ENCODE peak calls at places on chromosome 2, in nine cellular contexts. O is cardiac muscle cell; L is CD8-positive, alpha-beta memory T cell; X is heart right ventricle; B is mammary epithelial cell; F is fibroblast of lung; S is NT2/D1; K is GM23248; Z is neuronal stem cell. A is an unnamed sample. For H3K9me3, the result is how much of the 10 kb centered on the place peaks cover.

GRCh38 chr2:85133751-85134254 is 611 bp downstream of the TCF7L1 start:
- DNase-seq in Z (peak), O (peak), F (peak), K (peak), X (peak), L (no peak), S (no peak), B (peak), A (no peak)

GRCh38 chr2:66587216-66587615 is 152.3 kb downstream of the MEIS1 start:
- DNase-seq in X (no peak), K (peak), Z (no peak), O (peak), B (peak), L (no peak), F (no peak), S (no peak), A (peak)

GRCh38 chr2:201517094-201517493 is 65.6 kb downstream of the STRADB start:
- DNase-seq in L (no peak), O (no peak), Z (no peak), F (no peak), K (no peak), S (no peak), X (no peak), B (peak), A (no peak)

GRCh38 chr2:121046335-121046734 is 238.7 kb downstream of the TFCP2L1 start:
- DNase-seq in K (peak), X (no peak), F (no peak), B (peak), Z (no peak), S (no peak), L (no peak), O (no peak), A (no peak)

GRCh38 chr2:42183775-42184174 is 14.6 kb downstream of the EML4 start:
- DNase-seq in O (no peak), F (no peak), L (no peak), K (no peak), B (no peak), Z (no peak), S (no peak), X (no peak), A (no peak)

GRCh38 chr2:128485761-128486639 is 167.3 kb upstream of the HS6ST1 start:
- DNase-seq in L (no peak), K (no peak), B (no peak), X (no peak), O (no peak), S (no peak), F (no peak), Z (no peak), A (no peak)

GRCh38 chr2:121284424-121285076 is 452 bp downstream of the TFCP2L1 start:
- DNase-seq in B (peak), S (no peak), L (no peak), Z (no peak), K (no peak), O (no peak), F (no peak), X (no peak), A (no peak)

GRCh38 chr2:7180641-7181370 is 263.6 kb downstream of the RNF144A start:
- DNase-seq in O (peak), Z (no peak), L (no peak), X (no peak), S (no peak), B (peak), F (no peak), K (peak), A (no peak)

GRCh38 chr2:205032093-205032551 is 486.8 kb downstream of the PARD3B start:
- DNase-seq in K (no peak), S (no peak), Z (no peak), L (no peak), X (no peak), O (no peak), F (no peak), B (no peak), A (no peak)

GRCh38 chr2:239406316-239406995 is 5.6 kb upstream of the HDAC4 start:
- DNase-seq in Z (no peak), B (no peak), O (no peak), L (no peak), S (no peak), K (no peak), X (no peak), F (no peak), A (no peak)

GRCh38 chr2:100537918-100538317 is 24.9 kb upstream of the PDCL3 start:
- DNase-seq in X (no peak), Z (no peak), O (no peak), K (no peak), B (no peak), F (no peak), S (peak), L (no peak), A (no peak)

GRCh38 chr2:83071352-83071751 is 1387.7 kb downstream of the SUCLG1 start:
- DNase-seq in B (no peak), Z (no peak), F (no peak), X (no peak), S (no peak), K (no peak), L (no peak), O (no peak), A (no peak)
- H3K9me3 ChIP-seq in B (under half), Z (under half), F (under half), X (under half), S (under half), K (under half), L (under half), O (under half), A (under half)

DNA sequence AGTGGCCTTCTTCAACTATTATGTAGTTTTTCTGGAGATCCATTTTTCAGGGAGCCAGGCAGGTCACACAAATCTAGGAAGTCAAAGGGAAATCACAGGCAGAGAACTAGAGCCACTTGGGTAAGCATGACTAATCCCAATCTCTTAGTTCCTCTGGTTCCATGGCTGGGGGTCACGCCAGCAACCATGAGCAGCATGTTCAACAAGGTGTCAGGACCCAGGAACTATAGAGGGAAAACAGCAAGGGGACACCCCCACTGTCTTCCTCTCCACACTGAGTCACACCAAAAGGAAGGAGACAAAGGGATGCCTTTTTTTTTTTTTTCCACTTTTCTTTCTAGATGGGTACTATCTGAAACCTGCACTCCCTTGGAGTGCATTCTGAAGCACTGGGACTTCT is 250.9 kb downstream of the OTX1 start:
- DNase-seq in F (no peak), K (no peak), Z (no peak), O (peak), B (no peak), L (no peak), S (no peak), X (no peak), A (no peak)
- H3K9me3 ChIP-seq in F (under half), K (under half), Z (under half), O (under half), B (under half), L (under half), S (under half), X (under half), A (under half)

GRCh38 chr2:166545473-166545872 is 51.4 kb upstream of the SCN7A start:
- DNase-seq in K (no peak), F (no peak), B (no peak), L (no peak), Z (no peak), X (no peak), O (no peak), S (no peak), A (no peak)
- H3K9me3 ChIP-seq in K (under half), F (under half), B (under half), L (under half), Z (under half), X (under half), O (under half), S (under half), A (under half)

GRCh38 chr2:4130651-4131050 is 427.3 kb downstream of the DCDC2C start:
- DNase-seq in S (no peak), X (no peak), K (no peak), F (no peak), L (no peak), O (no peak), B (no peak), Z (no peak), A (no peak)
- H3K9me3 ChIP-seq in S (under half), X (under half), K (under half), F (under half), L (under half), O (under half), B (under half), Z (under half), A (under half)

GRCh38 chr2:108401800-108402199 is 24.0 kb downstream of the SULT1C4 start:
- DNase-seq in K (no peak), S (no peak), F (no peak), Z (no peak), L (no peak), B (no peak), O (no peak), X (no peak), A (no peak)
- H3K9me3 ChIP-seq in K (under half), S (half or more), F (under half), Z (under half), L (under half), B (under half), O (under half), X (under half), A (under half)

GRCh38 chr2:13923823-13924222 is 708.7 kb upstream of the LRATD1 start:
- DNase-seq in O (no peak), X (no peak), Z (no peak), S (no peak), L (no peak), F (no peak), B (no peak), K (no peak), A (no peak)

GRCh38 chr2:13921245-13921644 is 711.3 kb upstream of the LRATD1 start:
- DNase-seq in S (no peak), Z (no peak), B (no peak), O (no peak), L (no peak), F (no peak), K (no peak), X (no peak), A (no peak)

GRCh38 chr2:13919981-13920382 is 712.5 kb upstream of the LRATD1 start:
- DNase-seq in X (no peak), L (no peak), F (peak), S (no peak), B (peak), Z (no peak), O (no peak), K (peak), A (no peak)
- H3K9me3 ChIP-seq in X (under half), L (under half), F (under half), S (under half), B (under half), Z (under half), O (under half), K (under half), A (under half)

GRCh38 chr2:818233-818632 is 132.4 kb upstream of the SNTG2 start:
- DNase-seq in S (no peak), O (no peak), K (no peak), B (no peak), Z (no peak), F (no peak), X (no peak), L (no peak), A (no peak)

GRCh38 chr2:821546-821945 is 129.1 kb upstream of the SNTG2 start:
- DNase-seq in O (no peak), B (no peak), F (no peak), S (no peak), X (no peak), K (no peak), Z (no peak), L (no peak), A (no peak)

GRCh38 chr2:816278-816677 is 134.4 kb upstream of the SNTG2 start:
- DNase-seq in L (no peak), B (no peak), F (no peak), O (no peak), Z (no peak), X (no peak), S (no peak), K (no peak), A (no peak)

GRCh38 chr2:817616-818015 is 133.0 kb upstream of the SNTG2 start:
- DNase-seq in K (no peak), B (no peak), L (no peak), Z (no peak), F (no peak), O (no peak), S (no peak), X (no peak), A (no peak)

DNA sequence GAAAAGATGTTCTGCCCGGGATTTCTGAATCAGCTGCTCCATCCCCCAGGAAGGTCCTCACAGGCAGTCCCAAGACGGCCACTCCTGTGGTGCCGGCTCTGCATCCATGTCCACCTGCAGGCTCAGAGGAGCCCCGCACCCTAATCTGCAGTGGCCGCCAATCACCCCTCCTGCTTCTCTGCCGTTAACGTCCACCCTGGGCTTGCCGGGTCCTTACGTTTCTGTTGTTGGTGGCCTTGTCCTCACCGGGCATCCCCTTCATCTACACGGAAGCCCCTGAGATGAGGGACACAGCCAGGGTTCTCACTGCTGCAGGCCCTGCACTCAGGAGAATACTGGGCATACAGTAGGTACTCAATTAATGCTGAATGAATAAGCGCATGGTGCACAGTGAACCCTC is 131.5 kb upstream of the SNTG2 start:
- DNase-seq in L (no peak), K (no peak), F (no peak), B (no peak), O (no peak), S (no peak), Z (no peak), X (no peak), A (no peak)
- H3K9me3 ChIP-seq in L (under half), K (under half), F (under half), B (under half), O (under half), S (under half), Z (under half), X (under half), A (under half)

DNA sequence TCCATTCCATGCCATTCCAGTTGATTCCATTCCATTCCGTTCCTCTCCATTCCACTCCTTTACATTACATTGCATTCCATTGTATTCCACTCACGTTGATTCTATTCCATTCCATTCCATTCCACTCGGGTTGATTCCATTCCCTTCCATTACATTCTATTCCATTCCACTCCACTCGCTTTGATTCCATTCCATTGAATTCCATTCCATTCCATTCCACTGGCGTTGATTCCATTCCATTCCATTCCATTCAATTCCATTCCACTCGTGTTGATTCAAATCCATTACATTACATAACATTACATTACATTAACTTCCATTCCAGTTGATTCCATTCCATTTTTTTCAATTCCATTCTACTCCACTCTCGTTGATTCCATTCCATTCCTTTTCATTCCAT is 1142.8 kb downstream of the RPIA start:
- DNase-seq in Z (no peak), F (no peak), O (no peak), X (no peak), L (no peak), B (no peak), K (no peak), S (no peak), A (no peak)
- H3K9me3 ChIP-seq in Z (under half), F (under half), O (half or more), X (half or more), L (half or more), B (under half), K (under half), S (under half), A (under half)

GRCh38 chr2:113809076-113809475 is 52.6 kb upstream of the SLC35F5 start:
- DNase-seq in L (no peak), K (no peak), O (no peak), F (no peak), S (no peak), B (no peak), Z (no peak), X (no peak), A (no peak)

GRCh38 chr2:113812204-113812603 is 55.8 kb upstream of the SLC35F5 start:
- DNase-seq in O (no peak), K (no peak), F (no peak), X (no peak), Z (no peak), S (no peak), L (no peak), B (no peak), A (no peak)

GRCh38 chr2:113806217-113806913 is 49.9 kb upstream of the SLC35F5 start:
- DNase-seq in S (no peak), X (no peak), B (no peak), K (no peak), F (no peak), O (no peak), L (no peak), Z (no peak), A (no peak)

DNA sequence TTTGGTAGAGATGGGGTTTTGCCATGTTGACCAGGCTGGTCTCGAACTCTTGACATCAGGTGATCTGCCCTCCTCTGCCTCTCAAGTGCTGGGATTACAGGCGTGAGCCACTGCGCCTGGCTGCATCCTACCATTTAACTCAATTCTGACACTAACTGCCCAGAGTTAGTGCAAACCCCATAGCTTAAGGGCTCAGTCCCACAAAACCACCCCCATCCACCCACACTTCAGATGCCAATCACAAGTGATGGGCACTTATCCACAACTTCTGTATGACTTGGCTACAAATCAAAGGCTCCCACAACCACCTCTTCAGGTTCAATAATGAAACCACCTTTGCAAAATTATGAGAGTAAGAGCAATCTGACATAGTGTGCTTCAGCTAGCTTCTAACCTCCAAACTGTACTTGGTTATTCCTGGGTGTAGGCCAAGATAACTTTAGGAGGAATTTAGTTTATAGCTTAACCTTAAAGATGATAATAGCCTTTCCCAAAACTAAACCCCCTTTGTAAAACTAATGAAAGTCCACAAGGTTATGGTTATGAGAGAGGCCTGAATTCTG is 51.3 kb upstream of the SLC35F5 start:
- DNase-seq in Z (no peak), L (no peak), K (no peak), O (no peak), S (no peak), F (no peak), B (no peak), X (no peak), A (no peak)
- H3K9me3 ChIP-seq in Z (under half), L (under half), K (under half), O (under half), S (under half), F (under half), B (under half), X (under half), A (under half)